ENCODE peak calls at places on chromosome X, in eight cellular contexts. One of them, this sample, is unnamed.

GRCh38 chrX:110407910-110408545 is 49.4 kb downstream of the RTL9 start:
- DNase-seq in cardiac muscle cell: peak; percentile 84
- DNase-seq in endothelial cell: peak; percentile 70
- DNase-seq in lower leg skin: no peak
- DNase-seq in esophagus squamous epithelium: no peak
- DNase-seq in heart left ventricle: no peak
- DNase-seq in tibial artery: no peak
- DNase-seq in K562: peak; percentile 55
- DNase-seq in this sample: no peak

GRCh38 chrX:38006283-38006682 is at the start of gene SYTL5:
- DNase-seq in endothelial cell: no peak
- DNase-seq in tibial artery: no peak
- DNase-seq in lower leg skin: no peak
- DNase-seq in K562: no peak
- DNase-seq in heart left ventricle: no peak
- DNase-seq in cardiac muscle cell: peak; percentile 3
- DNase-seq in esophagus squamous epithelium: no peak
- DNase-seq in this sample: no peak

GRCh38 chrX:82320554-82320953 is 1118.7 kb downstream of the SH3BGRL start:
- DNase-seq in esophagus squamous epithelium: no peak
- DNase-seq in K562: no peak
- DNase-seq in lower leg skin: no peak
- DNase-seq in endothelial cell: no peak
- DNase-seq in tibial artery: no peak
- DNase-seq in cardiac muscle cell: no peak
- DNase-seq in heart left ventricle: no peak
- DNase-seq in this sample: no peak

GRCh38 chrX:54292755-54293154 is 65.1 kb downstream of the WNK3 start:
- DNase-seq in esophagus squamous epithelium: no peak
- DNase-seq in heart left ventricle: no peak
- DNase-seq in cardiac muscle cell: no peak
- DNase-seq in tibial artery: no peak
- DNase-seq in endothelial cell: no peak
- DNase-seq in K562: no peak
- DNase-seq in lower leg skin: no peak
- DNase-seq in this sample: no peak

GRCh38 chrX:134006484-134007161 is 21.2 kb upstream of the GPC3 start:
- DNase-seq in lower leg skin: no peak
- DNase-seq in tibial artery: no peak
- DNase-seq in heart left ventricle: no peak
- DNase-seq in endothelial cell: no peak
- DNase-seq in cardiac muscle cell: no peak
- DNase-seq in K562: no peak
- DNase-seq in esophagus squamous epithelium: no peak
- DNase-seq in this sample: no peak

GRCh38 chrX:10636337-10636736 is 16.0 kb upstream of the MID1 start:
- DNase-seq in tibial artery: peak; percentile 23
- DNase-seq in esophagus squamous epithelium: no peak
- DNase-seq in cardiac muscle cell: peak; percentile 63
- DNase-seq in K562: peak; percentile 6
- DNase-seq in endothelial cell: peak; percentile 39
- DNase-seq in heart left ventricle: peak; percentile 30
- DNase-seq in lower leg skin: no peak
- DNase-seq in this sample: no peak

GRCh38 chrX:110286126-110286525 is 31.8 kb downstream of the AMMECR1 start:
- DNase-seq in cardiac muscle cell: no peak
- DNase-seq in heart left ventricle: no peak
- DNase-seq in K562: no peak
- DNase-seq in lower leg skin: no peak
- DNase-seq in esophagus squamous epithelium: no peak
- DNase-seq in endothelial cell: no peak
- DNase-seq in tibial artery: no peak
- DNase-seq in this sample: no peak

GRCh38 chrX:110795645-110796510 is at the start of gene CHRDL1:
- DNase-seq in K562: no peak
- DNase-seq in cardiac muscle cell: peak; percentile 57
- DNase-seq in lower leg skin: peak; percentile 84
- DNase-seq in tibial artery: peak; percentile 41
- DNase-seq in esophagus squamous epithelium: no peak
- DNase-seq in endothelial cell: peak; percentile 8
- DNase-seq in heart left ventricle: no peak
- DNase-seq in this sample: peak; percentile 24

GRCh38 chrX:69102805-69103204 is 62.4 kb downstream of the PJA1 start:
- DNase-seq in heart left ventricle: no peak
- DNase-seq in esophagus squamous epithelium: no peak
- DNase-seq in K562: no peak
- DNase-seq in cardiac muscle cell: no peak
- DNase-seq in lower leg skin: no peak
- DNase-seq in endothelial cell: no peak
- DNase-seq in tibial artery: no peak
- DNase-seq in this sample: no peak

GRCh38 chrX:86946569-86946968 is 571.0 kb upstream of the KLHL4 start:
- DNase-seq in cardiac muscle cell: peak; percentile 72
- DNase-seq in heart left ventricle: no peak
- DNase-seq in K562: peak; percentile 4
- DNase-seq in endothelial cell: peak; percentile 26
- DNase-seq in tibial artery: no peak
- DNase-seq in lower leg skin: no peak
- DNase-seq in esophagus squamous epithelium: no peak
- DNase-seq in this sample: no peak

GRCh38 chrX:258291-259040 is 22.7 kb upstream of the PLCXD1 start:
- DNase-seq in endothelial cell: no peak
- DNase-seq in esophagus squamous epithelium: no peak
- DNase-seq in cardiac muscle cell: no peak
- DNase-seq in lower leg skin: peak; percentile 42
- DNase-seq in K562: no peak
- DNase-seq in tibial artery: no peak
- DNase-seq in heart left ventricle: no peak
- DNase-seq in this sample: no peak

GRCh38 chrX:155874571-155875244 is 6.4 kb upstream of the VAMP7 start:
- DNase-seq in cardiac muscle cell: no peak
- DNase-seq in K562: no peak
- DNase-seq in tibial artery: no peak
- DNase-seq in lower leg skin: no peak
- DNase-seq in heart left ventricle: no peak
- DNase-seq in esophagus squamous epithelium: no peak
- DNase-seq in endothelial cell: no peak
- DNase-seq in this sample: no peak

GRCh38 chrX:136768469-136769084 is 12.2 kb downstream of the ARHGEF6 start:
- DNase-seq in cardiac muscle cell: no peak
- DNase-seq in K562: peak; percentile 54
- DNase-seq in endothelial cell: no peak
- DNase-seq in heart left ventricle: peak; percentile 66
- DNase-seq in esophagus squamous epithelium: no peak
- DNase-seq in lower leg skin: peak; percentile 92
- DNase-seq in tibial artery: peak; percentile 77
- DNase-seq in this sample: no peak

GRCh38 chrX:134632386-134632785 is 25.9 kb downstream of the PLAC1 start:
- DNase-seq in tibial artery: no peak
- DNase-seq in lower leg skin: peak; percentile 29
- DNase-seq in endothelial cell: no peak
- DNase-seq in K562: no peak
- DNase-seq in esophagus squamous epithelium: no peak
- DNase-seq in cardiac muscle cell: no peak
- DNase-seq in heart left ventricle: no peak
- DNase-seq in this sample: no peak

GRCh38 chrX:154051210-154051810 is 31.6 kb upstream of the IRAK1 start:
- DNase-seq in cardiac muscle cell: peak; percentile 62
- DNase-seq in heart left ventricle: peak; percentile 66
- DNase-seq in esophagus squamous epithelium: peak; percentile 12
- DNase-seq in endothelial cell: peak; percentile 59
- DNase-seq in lower leg skin: peak; percentile 94
- DNase-seq in tibial artery: peak; percentile 79
- DNase-seq in K562: peak; percentile 66
- DNase-seq in this sample: peak; percentile 94

GRCh38 chrX:151004085-151004484 is 20.9 kb downstream of the HMGB3 start:
- DNase-seq in esophagus squamous epithelium: no peak
- DNase-seq in endothelial cell: no peak
- DNase-seq in lower leg skin: no peak
- DNase-seq in tibial artery: no peak
- DNase-seq in K562: no peak
- DNase-seq in cardiac muscle cell: no peak
- DNase-seq in heart left ventricle: no peak
- DNase-seq in this sample: no peak

GRCh38 chrX:143853488-143853887 is 30.4 kb upstream of the UBE2NL start:
- DNase-seq in tibial artery: no peak
- DNase-seq in endothelial cell: no peak
- DNase-seq in lower leg skin: no peak
- DNase-seq in cardiac muscle cell: no peak
- DNase-seq in heart left ventricle: no peak
- DNase-seq in K562: no peak
- DNase-seq in esophagus squamous epithelium: no peak
- DNase-seq in this sample: no peak

GRCh38 chrX:19225906-19226305 is 103.6 kb upstream of the ADGRG2 start:
- DNase-seq in K562: no peak
- DNase-seq in tibial artery: no peak
- DNase-seq in heart left ventricle: no peak
- DNase-seq in cardiac muscle cell: peak; percentile 23
- DNase-seq in esophagus squamous epithelium: no peak
- DNase-seq in endothelial cell: no peak
- DNase-seq in lower leg skin: no peak
- DNase-seq in this sample: no peak
- TF ChIP-seq CTCF in K562: peak; percentile 40
- TF ChIP-seq CTCF in tibial artery: no peak
- TF ChIP-seq CTCF in heart left ventricle: no peak
- TF ChIP-seq CTCF in cardiac muscle cell: no peak
- TF ChIP-seq CTCF in esophagus squamous epithelium: no peak
- TF ChIP-seq CTCF in endothelial cell: no peak
- TF ChIP-seq CTCF in lower leg skin: no peak
- TF ChIP-seq CTCF in this sample: no peak

DNA sequence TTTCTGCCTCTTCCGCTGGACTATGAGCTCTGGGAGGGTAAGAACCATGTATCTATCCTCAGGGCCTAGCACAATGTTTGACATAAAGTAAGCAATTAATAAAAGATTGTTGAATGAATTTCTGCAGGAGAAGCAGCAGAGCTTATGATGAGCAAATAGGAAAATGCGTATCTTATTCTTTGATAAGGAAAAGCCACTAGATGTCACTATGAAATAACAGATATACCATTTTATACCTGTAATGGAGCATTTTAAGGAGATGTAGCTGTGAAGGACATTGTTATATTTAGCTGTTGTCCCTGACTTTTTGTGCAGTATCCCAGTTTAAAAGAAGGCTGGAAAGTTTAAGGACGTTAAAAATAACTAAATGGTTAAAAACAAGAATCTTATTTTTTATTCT is 147.2 kb upstream of the MBNL3 start:
- DNase-seq in lower leg skin: no peak
- DNase-seq in esophagus squamous epithelium: no peak
- DNase-seq in K562: no peak
- DNase-seq in cardiac muscle cell: no peak
- DNase-seq in tibial artery: no peak
- DNase-seq in endothelial cell: no peak
- DNase-seq in heart left ventricle: no peak
- DNase-seq in this sample: no peak
- TF ChIP-seq CTCF in lower leg skin: no peak
- TF ChIP-seq CTCF in esophagus squamous epithelium: no peak
- TF ChIP-seq CTCF in K562: peak; percentile 34
- TF ChIP-seq CTCF in cardiac muscle cell: no peak
- TF ChIP-seq CTCF in tibial artery: no peak
- TF ChIP-seq CTCF in endothelial cell: no peak
- TF ChIP-seq CTCF in heart left ventricle: no peak
- TF ChIP-seq CTCF in this sample: no peak

GRCh38 chrX:74423289-74423985 is 2.1 kb downstream of the SLC16A2 start:
- DNase-seq in lower leg skin: no peak
- DNase-seq in esophagus squamous epithelium: no peak
- DNase-seq in K562: no peak
- DNase-seq in heart left ventricle: no peak
- DNase-seq in cardiac muscle cell: peak; percentile 6
- DNase-seq in endothelial cell: no peak
- DNase-seq in tibial artery: no peak
- DNase-seq in this sample: no peak

GRCh38 chrX:74421181-74422028 is at the start of gene SLC16A2:
- DNase-seq in lower leg skin: peak; percentile 92
- DNase-seq in endothelial cell: peak; percentile 52
- DNase-seq in cardiac muscle cell: peak; percentile 67
- DNase-seq in tibial artery: peak; percentile 81
- DNase-seq in K562: no peak
- DNase-seq in heart left ventricle: peak; percentile 76
- DNase-seq in esophagus squamous epithelium: no peak
- DNase-seq in this sample: no peak

GRCh38 chrX:74422029-74422352 is 698 bp downstream of the SLC16A2 start:
- DNase-seq in endothelial cell: no peak
- DNase-seq in K562: no peak
- DNase-seq in lower leg skin: no peak
- DNase-seq in tibial artery: no peak
- DNase-seq in esophagus squamous epithelium: no peak
- DNase-seq in heart left ventricle: no peak
- DNase-seq in cardiac muscle cell: no peak
- DNase-seq in this sample: no peak

GRCh38 chrX:74420194-74421035 is 878 bp upstream of the SLC16A2 start:
- DNase-seq in cardiac muscle cell: peak; percentile 60
- DNase-seq in esophagus squamous epithelium: no peak
- DNase-seq in tibial artery: peak; percentile 67
- DNase-seq in heart left ventricle: peak; percentile 76
- DNase-seq in endothelial cell: peak; percentile 39
- DNase-seq in lower leg skin: peak; percentile 91
- DNase-seq in K562: no peak
- DNase-seq in this sample: no peak

DNA sequence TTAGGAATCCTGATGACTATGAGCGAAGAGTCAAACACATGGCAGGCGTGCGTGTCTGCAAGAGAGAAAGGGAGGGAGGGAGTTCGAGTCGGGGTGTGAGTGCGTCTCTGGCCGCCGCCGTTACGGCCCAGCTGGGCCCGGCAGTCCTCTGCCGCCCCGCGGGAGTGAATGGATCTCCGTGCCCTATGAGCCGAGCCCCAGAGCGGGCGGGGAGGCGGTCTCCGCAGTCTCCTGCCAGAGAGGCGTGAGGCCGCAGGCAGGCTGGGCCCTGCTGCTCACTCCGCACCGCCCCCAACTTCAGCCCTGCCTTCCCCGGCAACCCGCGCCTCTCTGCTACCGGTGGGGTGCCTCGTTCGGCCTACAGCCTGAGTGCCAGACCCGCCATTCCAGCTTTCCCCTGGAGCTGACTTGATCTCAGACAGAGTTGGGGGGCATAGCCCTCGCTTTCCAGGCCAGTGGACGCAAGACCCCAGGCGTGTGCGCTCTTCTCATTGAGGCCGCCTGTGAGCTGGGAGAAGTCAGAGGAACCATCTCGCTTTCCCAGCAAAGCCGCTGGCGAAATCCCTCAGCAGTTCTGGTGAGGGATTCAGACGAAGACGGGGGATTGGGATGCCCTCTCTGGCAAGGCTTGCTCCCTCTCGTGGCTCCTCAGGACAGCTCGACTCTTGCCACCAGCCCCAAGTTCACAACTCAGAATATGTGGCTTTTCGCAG is 1.4 kb downstream of the SLC16A2 start:
- DNase-seq in tibial artery: peak; percentile 43
- DNase-seq in heart left ventricle: peak; percentile 70
- DNase-seq in K562: no peak
- DNase-seq in cardiac muscle cell: peak; percentile 63
- DNase-seq in lower leg skin: peak; percentile 88
- DNase-seq in endothelial cell: peak; percentile 44
- DNase-seq in esophagus squamous epithelium: no peak
- DNase-seq in this sample: no peak
- TF ChIP-seq CTCF in tibial artery: no peak
- TF ChIP-seq CTCF in heart left ventricle: peak; percentile 26
- TF ChIP-seq CTCF in K562: no peak
- TF ChIP-seq CTCF in cardiac muscle cell: peak; percentile 15
- TF ChIP-seq CTCF in lower leg skin: no peak
- TF ChIP-seq CTCF in endothelial cell: no peak
- TF ChIP-seq CTCF in esophagus squamous epithelium: no peak
- TF ChIP-seq CTCF in this sample: no peak

GRCh38 chrX:31280580-31280979 is 208.7 kb upstream of the FTHL17 start:
- DNase-seq in K562: no peak
- DNase-seq in tibial artery: no peak
- DNase-seq in heart left ventricle: no peak
- DNase-seq in esophagus squamous epithelium: no peak
- DNase-seq in lower leg skin: no peak
- DNase-seq in endothelial cell: no peak
- DNase-seq in cardiac muscle cell: no peak
- DNase-seq in this sample: no peak

GRCh38 chrX:31279359-31279758 is 207.5 kb upstream of the FTHL17 start:
- DNase-seq in esophagus squamous epithelium: no peak
- DNase-seq in heart left ventricle: no peak
- DNase-seq in tibial artery: no peak
- DNase-seq in lower leg skin: no peak
- DNase-seq in endothelial cell: no peak
- DNase-seq in cardiac muscle cell: no peak
- DNase-seq in K562: peak; percentile 10
- DNase-seq in this sample: no peak
- TF ChIP-seq CTCF in esophagus squamous epithelium: no peak
- TF ChIP-seq CTCF in heart left ventricle: peak; percentile 37
- TF ChIP-seq CTCF in tibial artery: no peak
- TF ChIP-seq CTCF in lower leg skin: no peak
- TF ChIP-seq CTCF in endothelial cell: no peak
- TF ChIP-seq CTCF in cardiac muscle cell: peak; percentile 36
- TF ChIP-seq CTCF in K562: peak; percentile 47
- TF ChIP-seq CTCF in this sample: no peak

This sample was measured in omental fat pad.